ENCODE peak calls at places on chromosome 15, in four cellular contexts. E, U, X and K are unnamed samples.

GRCh38 chr15:43190178-43190577 is 5.0 kb downstream of the CCNDBP1 start:
- DNase-seq in X (no peak), E (no peak), U (no peak), K (no peak)

GRCh38 chr15:64749999-64750657 is 25.3 kb downstream of the RBPMS2 start:
- DNase-seq in X (no peak), E (no peak), U (no peak), K (no peak)

GRCh38 chr15:100211855-100212850 is 129.6 kb downstream of the ADAMTS17 start:
- DNase-seq in E (peak), X (peak), U (peak), K (no peak)

GRCh38 chr15:45129651-45130129 is at the start of the genes DUOX1 and DUOXA1:
- DNase-seq in U (peak), E (peak), X (no peak), K (no peak)

GRCh38 chr15:72368315-72368714 is 7.5 kb downstream of the HEXA start:
- DNase-seq in U (no peak), X (no peak), E (no peak), K (no peak)

GRCh38 chr15:68676011-68676605 is 97.3 kb downstream of the CORO2B start:
- DNase-seq in U (no peak), E (no peak), X (no peak), K (no peak)

GRCh38 chr15:52362497-52362896 is 66.9 kb upstream of the MYO5C start:
- DNase-seq in U (no peak), X (no peak), E (no peak), K (no peak)

GRCh38 chr15:97728791-97729190 is 231.7 kb upstream of the ARRDC4 start:
- DNase-seq in U (no peak), X (no peak), E (no peak), K (no peak)

GRCh38 chr15:42152196-42152920 is 4.1 kb downstream of the PLA2G4F start:
- DNase-seq in E (peak), X (peak), U (peak), K (no peak)

GRCh38 chr15:97759363-97759762 is 201.1 kb upstream of the ARRDC4 start:
- DNase-seq in E (no peak), X (no peak), U (no peak), K (no peak)

GRCh38 chr15:78004919-78005634 is 72.4 kb downstream of the TBC1D2B start:
- DNase-seq in U (peak), E (no peak), X (no peak), K (no peak)
- TF ChIP-seq CTCF in U (no peak), E (no peak), X (no peak), K (no peak)

GRCh38 chr15:80185152-80185551 is 32.4 kb downstream of the FAH start:
- DNase-seq in E (no peak), X (no peak), U (no peak), K (no peak)

GRCh38 chr15:80186066-80186465 is 33.3 kb downstream of the FAH start:
- DNase-seq in E (no peak), X (no peak), U (no peak), K (no peak)

GRCh38 chr15:80183291-80183690 is 30.5 kb downstream of the FAH start:
- DNase-seq in X (no peak), E (no peak), U (no peak), K (no peak)

GRCh38 chr15:80182611-80183210 is 29.9 kb downstream of the FAH start:
- DNase-seq in U (no peak), E (no peak), X (no peak), K (no peak)

DNA sequence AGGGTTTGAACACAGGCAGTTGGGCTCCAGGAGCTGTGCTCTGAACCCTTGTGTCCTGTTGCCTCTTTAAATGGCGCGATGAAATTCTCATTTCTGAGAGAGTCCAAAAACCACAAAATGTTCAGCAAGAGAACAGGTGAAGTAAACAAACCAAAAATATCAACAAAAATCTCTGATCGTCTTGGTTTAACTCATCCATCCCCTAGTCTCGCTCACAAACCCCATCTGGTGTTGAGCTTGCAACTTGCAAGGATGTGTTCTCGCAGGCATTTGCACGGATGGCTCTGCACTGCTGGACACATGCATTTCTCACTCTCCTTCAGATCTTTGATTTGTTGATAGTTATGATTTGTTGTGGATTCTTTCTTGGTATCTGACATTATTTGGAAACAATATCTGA is 31.1 kb downstream of the FAH start:
- DNase-seq in E (no peak), U (no peak), X (no peak), K (no peak)
- TF ChIP-seq CTCF in E (no peak), U (no peak), X (no peak), K (no peak)

GRCh38 chr15:62528505-62528904 is 363.4 kb upstream of the C2CD4B start:
- DNase-seq in U (no peak), E (no peak), X (no peak), K (no peak)
- TF ChIP-seq CTCF in U (no peak), E (no peak), X (peak), K (no peak)

GRCh38 chr15:55993804-55994539 is 560 bp upstream of the NEDD4 start:
- DNase-seq in X (peak), U (no peak), E (no peak), K (no peak)
- TF ChIP-seq CTCF in X (no peak), U (no peak), E (no peak), K (peak)

GRCh38 chr15:27165590-27165989 is 194.6 kb downstream of the GABRG3 start:
- DNase-seq in E (no peak), X (no peak), U (no peak), K (no peak)
- TF ChIP-seq CTCF in E (no peak), X (no peak), U (no peak), K (no peak)

DNA sequence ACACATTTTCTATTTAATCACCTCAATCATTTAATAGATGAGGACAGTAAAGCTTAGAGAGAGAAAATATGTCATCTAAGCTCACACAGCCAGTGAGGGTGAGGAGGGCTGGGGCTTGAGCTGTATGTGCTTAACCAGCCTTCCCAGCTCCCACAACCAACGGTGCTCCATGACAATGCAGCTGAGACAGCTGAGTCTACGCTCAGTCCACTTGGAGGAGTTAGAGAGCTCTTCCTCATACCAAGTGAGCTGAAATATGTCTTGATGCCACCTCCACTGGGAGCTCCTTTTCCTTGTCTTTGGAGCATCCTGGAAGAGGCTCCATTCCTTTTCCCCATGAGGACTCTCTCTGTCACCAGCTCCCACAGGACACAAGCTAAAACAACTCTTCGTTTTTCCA is 9.3 kb downstream of the HOMER2 start:
- DNase-seq in U (no peak), E (no peak), X (no peak), K (no peak)
- TF ChIP-seq CTCF in U (no peak), E (no peak), X (no peak), K (no peak)

DNA sequence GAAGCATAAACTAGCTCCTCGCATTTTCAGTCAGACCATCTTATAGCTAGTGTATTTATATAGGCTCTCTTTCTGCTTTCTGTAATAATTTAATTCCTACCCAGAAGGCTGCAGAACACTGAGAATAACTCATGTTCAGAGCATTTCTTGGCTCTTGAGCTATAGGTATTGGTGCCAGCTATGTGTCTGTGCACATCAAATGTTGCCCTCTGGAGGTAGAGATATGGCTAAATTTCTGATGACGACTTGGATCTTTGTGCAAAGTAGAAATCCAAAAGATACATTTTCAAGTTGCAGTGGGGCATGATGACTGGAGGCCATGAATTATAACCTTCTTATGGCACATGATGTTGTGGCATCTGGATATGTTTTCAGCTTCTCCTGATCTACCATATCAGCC is 336.2 kb upstream of the TPM1 start:
- DNase-seq in E (no peak), X (no peak), U (no peak), K (no peak)
- TF ChIP-seq CTCF in E (no peak), X (no peak), U (no peak), K (no peak)

GRCh38 chr15:66682246-66682645 is 19.8 kb upstream of the SMAD6 start:
- DNase-seq in E (no peak), X (no peak), U (no peak), K (no peak)

GRCh38 chr15:66684136-66684681 is 17.8 kb upstream of the SMAD6 start:
- DNase-seq in E (no peak), X (no peak), U (no peak), K (no peak)

GRCh38 chr15:66682865-66683264 is 19.2 kb upstream of the SMAD6 start:
- DNase-seq in X (no peak), E (no peak), U (no peak), K (no peak)

GRCh38 chr15:66681395-66681794 is 20.6 kb upstream of the SMAD6 start:
- DNase-seq in X (no peak), U (no peak), E (no peak), K (no peak)

DNA sequence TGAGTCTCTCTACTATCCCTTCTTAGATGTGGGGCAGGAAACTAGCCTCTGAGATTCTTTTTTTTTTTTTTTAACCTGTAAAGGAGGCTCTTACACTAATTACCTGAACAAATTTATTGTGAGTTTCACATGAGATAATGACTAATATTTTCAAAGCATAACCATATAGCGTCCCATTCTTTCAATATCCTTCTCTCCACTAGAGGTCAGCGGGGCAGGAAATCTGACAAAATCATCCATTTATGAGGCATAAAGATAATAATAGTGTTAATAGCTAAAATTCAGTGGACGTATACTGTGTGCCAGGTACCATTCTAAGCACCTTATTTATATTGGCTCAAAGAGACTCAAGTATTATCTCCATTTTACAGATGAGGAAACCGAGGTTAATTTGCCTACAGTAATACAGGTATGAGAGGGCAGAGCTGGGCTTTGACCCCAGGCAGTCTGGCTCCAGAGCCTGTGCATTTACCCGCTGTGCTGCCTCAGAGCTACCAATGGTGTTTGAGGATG is 16.3 kb upstream of the SMAD6 start:
- DNase-seq in X (no peak), E (no peak), U (no peak), K (no peak)
- TF ChIP-seq CTCF in X (peak), E (no peak), U (no peak), K (peak)